ENCODE peak calls at places on chromosomes 16 and 17, in four cellular contexts. F is heart left ventricle, T is stomach, P is ovary. N is an unnamed sample.

GRCh38 chr16:81523387-81524115 is 78.9 kb downstream of the CMIP start:
- DNase-seq in F (no peak), T (peak; percentile 62), P (peak; percentile 48), N (peak; percentile 74)

GRCh38 chr16:70370924-70371323 is 24.2 kb downstream of the DDX19A start:
- DNase-seq in F (no peak), T (no peak), P (no peak), N (no peak)

GRCh38 chr17:83069931-83070374 is 9.5 kb upstream of the METRNL start:
- DNase-seq in F (peak; percentile 60), T (no peak), P (peak; percentile 13), N (no peak)

GRCh38 chr17:32936894-32937500 is 9.0 kb downstream of the TMEM98 start:
- DNase-seq in F (peak; percentile 74), T (peak; percentile 82), P (peak; percentile 90), N (peak; percentile 64)

GRCh38 chr17:78040561-78041400 is 82.3 kb downstream of the TNRC6C start:
- DNase-seq in F (peak; percentile 84), T (peak; percentile 29), P (peak; percentile 49), N (peak; percentile 50)

GRCh38 chr16:4664538-4665418 is 28.6 kb upstream of the NUDT16L1 start:
- DNase-seq in F (peak; percentile 74), T (peak; percentile 88), P (no peak), N (no peak)

GRCh38 chr16:56683424-56684162 is 1.3 kb downstream of the MT1X start:
- DNase-seq in F (no peak), T (no peak), P (no peak), N (no peak)

GRCh38 chr17:14396542-14396941 is 95.7 kb downstream of the HS3ST3B1 start:
- DNase-seq in F (no peak), T (no peak), P (no peak), N (no peak)

GRCh38 chr16:56910114-56910511 is 21.8 kb upstream of the HERPUD1 start:
- DNase-seq in F (no peak), T (no peak), P (no peak), N (no peak)

GRCh38 chr17:73285916-73286862 is 24.5 kb upstream of the CPSF4L start:
- DNase-seq in F (no peak), T (no peak), P (peak; percentile 58), N (no peak)

GRCh38 chr17:76264425-76264754 is 758 bp upstream of the UBALD2 start:
- DNase-seq in F (no peak), T (no peak), P (no peak), N (no peak)

GRCh38 chr16:57479422-57480126 is 6.7 kb downstream of the DOK4 start:
- DNase-seq in F (peak; percentile 75), T (peak; percentile 66), P (peak; percentile 59), N (no peak)

GRCh38 chr17:36657390-36657762 is 56.0 kb downstream of the MRM1 start:
- DNase-seq in F (no peak), T (no peak), P (no peak), N (no peak)

GRCh38 chr17:40313660-40314556 is 4.9 kb downstream of the RARA start:
- DNase-seq in F (no peak), T (no peak), P (peak; percentile 14), N (no peak)

GRCh38 chr17:46720408-46720807 is 98.1 kb downstream of the WNT3 start:
- DNase-seq in F (no peak), T (no peak), P (no peak), N (no peak)

GRCh38 chr16:53816211-53816610 is 112.3 kb downstream of the FTO start:
- DNase-seq in F (no peak), T (no peak), P (no peak), N (peak; percentile 64)

GRCh38 chr16:68082596-68083238 is 2.5 kb upstream of the NFATC3 start:
- DNase-seq in F (peak; percentile 42), T (no peak), P (no peak), N (no peak)

GRCh38 chr16:83813818-83814653 is 6.3 kb downstream of the HSBP1 start:
- DNase-seq in F (no peak), T (no peak), P (no peak), N (no peak)

GRCh38 chr17:33024688-33025486 is 33.2 kb downstream of the SPACA3 start:
- DNase-seq in F (no peak), T (no peak), P (no peak), N (no peak)

GRCh38 chr17:58679263-58680037 is 12.4 kb downstream of the TEX14 start:
- DNase-seq in F (no peak), T (no peak), P (no peak), N (no peak)

GRCh38 chr16:10669791-10670190 is 24.9 kb downstream of the TEKT5 start:
- DNase-seq in F (no peak), T (no peak), P (no peak), N (no peak)

GRCh38 chr17:48048321-48049140 is at the start of gene NFE2L1:
- DNase-seq in F (peak; percentile 95), T (peak; percentile 90), P (peak; percentile 85), N (peak; percentile 85)

GRCh38 chr16:70470927-70471341 is 16.5 kb downstream of the FCSK start:
- DNase-seq in F (peak; percentile 69), T (peak; percentile 61), P (no peak), N (no peak)

GRCh38 chr17:47956818-47957590 is 679 bp downstream of the PRR15L start:
- DNase-seq in F (no peak), T (no peak), P (no peak), N (no peak)

GRCh38 chr17:65564793-65565192 is 3.3 kb upstream of the AXIN2 start:
- DNase-seq in F (no peak), T (peak; percentile 55), P (peak; percentile 50), N (peak; percentile 56)

GRCh38 chr16:3971261-3971660 is 90.7 kb upstream of the CREBBP start:
- DNase-seq in F (no peak), T (no peak), P (no peak), N (no peak)

GRCh38 chr17:81445642-81446500 is 50.6 kb downstream of the BAHCC1 start:
- DNase-seq in F (no peak), T (no peak), P (no peak), N (no peak)

GRCh38 chr16:80198265-80198994 is 342.4 kb upstream of the DYNLRB2 start:
- DNase-seq in F (no peak), T (no peak), P (no peak), N (no peak)

GRCh38 chr17:65594585-65594940 is 33.1 kb upstream of the AXIN2 start:
- DNase-seq in F (no peak), T (no peak), P (no peak), N (no peak)

GRCh38 chr16:89189358-89190025 is 10.8 kb downstream of the SLC22A31 start:
- DNase-seq in F (peak; percentile 39), T (no peak), P (no peak), N (no peak)

GRCh38 chr17:19238167-19238505 is 970 bp downstream of the EPN2 start:
- DNase-seq in F (peak; percentile 69), T (peak; percentile 55), P (peak; percentile 52), N (peak; percentile 54)

GRCh38 chr17:36001862-36002603 is 680 bp upstream of the CCL15 start:
- DNase-seq in F (no peak), T (peak; percentile 70), P (no peak), N (no peak)

GRCh38 chr17:50034504-50035364 is 21.2 kb upstream of the ITGA3 start:
- DNase-seq in F (no peak), T (no peak), P (no peak), N (no peak)

GRCh38 chr16:50114357-50115129 is 38.6 kb upstream of the TENT4B start:
- DNase-seq in F (no peak), T (no peak), P (no peak), N (no peak)

GRCh38 chr17:38535886-38536285 is 69.9 kb downstream of the SRCIN1 start:
- DNase-seq in F (no peak), T (no peak), P (peak; percentile 6), N (no peak)

GRCh38 chr17:68057531-68057952 is 22.0 kb downstream of the KPNA2 start:
- DNase-seq in F (no peak), T (peak; percentile 31), P (no peak), N (no peak)

GRCh38 chr16:67150058-67150832 is 553 bp downstream of the B3GNT9 start:
- DNase-seq in F (peak; percentile 83), T (no peak), P (peak; percentile 71), N (no peak)

GRCh38 chr17:1491406-1492248 is 859 bp downstream of the MYO1C start:
- DNase-seq in F (peak; percentile 88), T (peak; percentile 78), P (peak; percentile 72), N (peak; percentile 37)
- TF ChIP-seq POLR2A in F (peak; percentile 2), T (no peak), P (no peak), N (peak; percentile 9)

GRCh38 chr17:30235386-30236296 is at the start of gene SLC6A4:
- DNase-seq in F (no peak), T (no peak), P (no peak), N (no peak)
- H3K4me3 ChIP-seq in F (peak within 1 kb of the TSS; percentile 48), T (peak within 1 kb of the TSS; percentile 46), P (peak within 1 kb of the TSS; percentile 32), N (peak within 1 kb of the TSS; percentile 73)

DNA sequence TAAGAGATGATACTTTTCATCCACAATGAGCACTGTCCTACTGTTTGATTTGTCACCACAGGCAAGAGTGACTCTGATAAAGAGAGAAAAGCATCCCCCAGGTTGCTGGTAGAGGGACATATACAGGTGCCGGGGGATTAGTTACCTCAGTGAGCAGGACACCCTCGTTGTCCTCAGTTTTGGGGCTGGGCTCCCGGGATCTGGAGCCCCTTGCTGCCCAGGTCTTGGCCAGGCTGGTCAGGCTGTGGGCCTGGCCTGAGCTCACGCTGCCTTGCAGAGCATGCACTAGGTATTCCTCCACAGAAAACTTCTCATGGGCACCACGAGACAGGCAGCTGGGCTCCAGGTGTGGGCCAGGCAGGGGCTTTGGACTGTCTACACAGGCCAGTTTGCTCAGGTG is 24.4 kb upstream of the SPATA32 start:
- DNase-seq in F (no peak), T (no peak), P (no peak), N (no peak)
- TF ChIP-seq POLR2A in F (no peak), T (no peak), P (no peak), N (no peak)

GRCh38 chr16:12182202-12182601 is 205.7 kb downstream of the SNX29 start:
- DNase-seq in F (no peak), T (no peak), P (no peak), N (no peak)

GRCh38 chr16:12173121-12173520 is 196.6 kb downstream of the SNX29 start:
- DNase-seq in F (no peak), T (no peak), P (no peak), N (no peak)

GRCh38 chr16:12178251-12178990 is 201.9 kb downstream of the SNX29 start:
- DNase-seq in F (no peak), T (no peak), P (no peak), N (no peak)

GRCh38 chr16:12176051-12176450 is 199.5 kb downstream of the SNX29 start:
- DNase-seq in F (no peak), T (no peak), P (no peak), N (no peak)

DNA sequence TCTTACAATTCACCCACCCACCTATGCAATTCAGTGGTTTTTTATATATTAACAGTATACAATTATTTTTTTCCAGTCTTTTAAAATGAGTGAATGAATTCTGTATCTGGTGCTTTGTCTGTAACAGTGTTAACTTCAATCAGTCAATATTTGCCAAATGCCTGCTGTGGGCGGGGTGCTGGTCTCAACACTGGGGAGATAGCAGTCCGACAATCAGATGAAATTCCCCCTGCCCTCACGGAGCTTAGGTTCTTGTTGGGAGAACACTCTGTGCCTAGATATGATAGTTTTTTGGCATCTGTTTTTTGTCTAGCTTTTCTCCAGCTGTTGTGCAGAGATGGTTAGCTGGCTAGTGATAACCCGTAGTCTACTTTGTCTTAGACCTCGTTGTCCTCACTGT is 201.1 kb downstream of the SNX29 start:
- DNase-seq in F (no peak), T (no peak), P (no peak), N (no peak)
- H3K4me3 ChIP-seq in F (no peak overlapping the region), T (no peak overlapping the region), P (no peak overlapping the region), N (no peak overlapping the region)

GRCh38 chr17:44324571-44325275 is at the start of gene SLC25A39:
- DNase-seq in F (peak; percentile 99), T (peak; percentile 97), P (peak; percentile 95), N (peak; percentile 94)
- TF ChIP-seq POLR2A in F (peak; percentile 81), T (no peak), P (peak; percentile 87), N (peak; percentile 41)